ENCODE peak calls at places on chromosomes 1 and 21, in ten cellular contexts. One of them, this sample, is unnamed.
A peak's percentile ranks its signal among the peaks of the same experiment; 100 is the strongest.

GRCh38 chr1:163166886-163167555 is 35.7 kb downstream of the RGS5 start:
- DNase-seq in HT1080: peak; percentile 43
- DNase-seq in trophoblast cell: no peak
- DNase-seq in AG08395: no peak
- DNase-seq in activated CD8-positive, alpha-beta memory T cell treated with anti-CD3 and anti-CD28 coated beads for 48 hours: no peak
- DNase-seq in Daoy: peak; percentile 24
- DNase-seq in CD4-positive, alpha-beta T cell: no peak
- DNase-seq in astrocyte of the cerebellum: no peak
- DNase-seq in left lobe of liver: no peak
- DNase-seq in occipital lobe: no peak
- DNase-seq in this sample: no peak

GRCh38 chr1:167090289-167090942 is at the start of gene GPA33:
- DNase-seq in HT1080: no peak
- DNase-seq in trophoblast cell: no peak
- DNase-seq in AG08395: no peak
- DNase-seq in activated CD8-positive, alpha-beta memory T cell treated with anti-CD3 and anti-CD28 coated beads for 48 hours: no peak
- DNase-seq in Daoy: no peak
- DNase-seq in CD4-positive, alpha-beta T cell: peak; percentile 51
- DNase-seq in astrocyte of the cerebellum: no peak
- DNase-seq in left lobe of liver: no peak
- DNase-seq in occipital lobe: no peak
- DNase-seq in this sample: no peak

GRCh38 chr1:29803486-29803885 is 567.2 kb downstream of the PTPRU start:
- DNase-seq in HT1080: no peak
- DNase-seq in trophoblast cell: no peak
- DNase-seq in AG08395: no peak
- DNase-seq in activated CD8-positive, alpha-beta memory T cell treated with anti-CD3 and anti-CD28 coated beads for 48 hours: no peak
- DNase-seq in Daoy: no peak
- DNase-seq in CD4-positive, alpha-beta T cell: no peak
- DNase-seq in astrocyte of the cerebellum: no peak
- DNase-seq in left lobe of liver: no peak
- DNase-seq in occipital lobe: no peak
- DNase-seq in this sample: no peak

GRCh38 chr1:78641558-78641957 is 8.1 kb upstream of the IFI44 start:
- DNase-seq in HT1080: no peak
- DNase-seq in trophoblast cell: no peak
- DNase-seq in AG08395: no peak
- DNase-seq in activated CD8-positive, alpha-beta memory T cell treated with anti-CD3 and anti-CD28 coated beads for 48 hours: no peak
- DNase-seq in Daoy: no peak
- DNase-seq in CD4-positive, alpha-beta T cell: no peak
- DNase-seq in astrocyte of the cerebellum: no peak
- DNase-seq in left lobe of liver: no peak
- DNase-seq in occipital lobe: no peak
- DNase-seq in this sample: no peak

GRCh38 chr1:18642278-18643095 is 11.8 kb downstream of the PAX7 start:
- DNase-seq in HT1080: no peak
- DNase-seq in trophoblast cell: no peak
- DNase-seq in AG08395: no peak
- DNase-seq in activated CD8-positive, alpha-beta memory T cell treated with anti-CD3 and anti-CD28 coated beads for 48 hours: no peak
- DNase-seq in Daoy: peak; percentile 16
- DNase-seq in CD4-positive, alpha-beta T cell: no peak
- DNase-seq in astrocyte of the cerebellum: no peak
- DNase-seq in left lobe of liver: no peak
- DNase-seq in occipital lobe: no peak
- DNase-seq in this sample: no peak

GRCh38 chr1:201500670-201501120 is 6.2 kb downstream of the CSRP1 start:
- DNase-seq in HT1080: no peak
- DNase-seq in trophoblast cell: no peak
- DNase-seq in AG08395: no peak
- DNase-seq in activated CD8-positive, alpha-beta memory T cell treated with anti-CD3 and anti-CD28 coated beads for 48 hours: no peak
- DNase-seq in Daoy: no peak
- DNase-seq in CD4-positive, alpha-beta T cell: no peak
- DNase-seq in astrocyte of the cerebellum: no peak
- DNase-seq in left lobe of liver: peak; percentile 70
- DNase-seq in occipital lobe: no peak
- DNase-seq in this sample: no peak

GRCh38 chr1:225911207-225912130 is 12.6 kb downstream of the PYCR2 start:
- DNase-seq in HT1080: peak; percentile 44
- DNase-seq in trophoblast cell: peak; percentile 16
- DNase-seq in AG08395: peak; percentile 67
- DNase-seq in activated CD8-positive, alpha-beta memory T cell treated with anti-CD3 and anti-CD28 coated beads for 48 hours: peak; percentile 74
- DNase-seq in Daoy: no peak
- DNase-seq in CD4-positive, alpha-beta T cell: peak; percentile 52
- DNase-seq in astrocyte of the cerebellum: no peak
- DNase-seq in left lobe of liver: peak; percentile 72
- DNase-seq in occipital lobe: peak; percentile 10
- DNase-seq in this sample: no peak

GRCh38 chr1:165173818-165174217 is 182.7 kb downstream of the LMX1A start:
- DNase-seq in HT1080: no peak
- DNase-seq in trophoblast cell: no peak
- DNase-seq in AG08395: no peak
- DNase-seq in activated CD8-positive, alpha-beta memory T cell treated with anti-CD3 and anti-CD28 coated beads for 48 hours: no peak
- DNase-seq in Daoy: no peak
- DNase-seq in CD4-positive, alpha-beta T cell: no peak
- DNase-seq in astrocyte of the cerebellum: no peak
- DNase-seq in left lobe of liver: peak; percentile 79
- DNase-seq in occipital lobe: no peak
- DNase-seq in this sample: no peak

GRCh38 chr1:46098043-46098712 is 34.3 kb downstream of the PIK3R3 start:
- DNase-seq in HT1080: no peak
- DNase-seq in trophoblast cell: no peak
- DNase-seq in AG08395: no peak
- DNase-seq in activated CD8-positive, alpha-beta memory T cell treated with anti-CD3 and anti-CD28 coated beads for 48 hours: no peak
- DNase-seq in Daoy: no peak
- DNase-seq in CD4-positive, alpha-beta T cell: no peak
- DNase-seq in astrocyte of the cerebellum: no peak
- DNase-seq in left lobe of liver: no peak
- DNase-seq in occipital lobe: no peak
- DNase-seq in this sample: no peak

GRCh38 chr1:147527941-147528936 is 13.1 kb upstream of the BCL9 start:
- DNase-seq in HT1080: no peak
- DNase-seq in trophoblast cell: no peak
- DNase-seq in AG08395: no peak
- DNase-seq in activated CD8-positive, alpha-beta memory T cell treated with anti-CD3 and anti-CD28 coated beads for 48 hours: no peak
- DNase-seq in Daoy: no peak
- DNase-seq in CD4-positive, alpha-beta T cell: no peak
- DNase-seq in astrocyte of the cerebellum: no peak
- DNase-seq in left lobe of liver: no peak
- DNase-seq in occipital lobe: no peak
- DNase-seq in this sample: no peak

GRCh38 chr1:178371236-178371635 is 125.5 kb downstream of the CLEC20A start:
- DNase-seq in HT1080: no peak
- DNase-seq in trophoblast cell: no peak
- DNase-seq in AG08395: peak; percentile 20
- DNase-seq in activated CD8-positive, alpha-beta memory T cell treated with anti-CD3 and anti-CD28 coated beads for 48 hours: no peak
- DNase-seq in Daoy: no peak
- DNase-seq in CD4-positive, alpha-beta T cell: no peak
- DNase-seq in astrocyte of the cerebellum: peak; percentile 32
- DNase-seq in left lobe of liver: no peak
- DNase-seq in occipital lobe: no peak
- DNase-seq in this sample: no peak

GRCh38 chr21:45615145-45615711 is 28.3 kb upstream of the PCBP3 start:
- DNase-seq in HT1080: peak; percentile 44
- DNase-seq in trophoblast cell: no peak
- DNase-seq in AG08395: no peak
- DNase-seq in activated CD8-positive, alpha-beta memory T cell treated with anti-CD3 and anti-CD28 coated beads for 48 hours: peak; percentile 50
- DNase-seq in Daoy: peak; percentile 85
- DNase-seq in CD4-positive, alpha-beta T cell: peak; percentile 95
- DNase-seq in astrocyte of the cerebellum: no peak
- DNase-seq in left lobe of liver: no peak
- DNase-seq in occipital lobe: no peak
- DNase-seq in this sample: no peak

GRCh38 chr1:169694304-169694703 is 17.1 kb downstream of the SELL start:
- DNase-seq in HT1080: no peak
- DNase-seq in trophoblast cell: no peak
- DNase-seq in AG08395: no peak
- DNase-seq in activated CD8-positive, alpha-beta memory T cell treated with anti-CD3 and anti-CD28 coated beads for 48 hours: no peak
- DNase-seq in Daoy: no peak
- DNase-seq in CD4-positive, alpha-beta T cell: peak; percentile 48
- DNase-seq in astrocyte of the cerebellum: no peak
- DNase-seq in left lobe of liver: no peak
- DNase-seq in occipital lobe: no peak
- DNase-seq in this sample: no peak

GRCh38 chr1:33337994-33338494 is 17.1 kb upstream of the A3GALT2 start:
- DNase-seq in HT1080: no peak
- DNase-seq in trophoblast cell: no peak
- DNase-seq in AG08395: peak; percentile 36
- DNase-seq in activated CD8-positive, alpha-beta memory T cell treated with anti-CD3 and anti-CD28 coated beads for 48 hours: no peak
- DNase-seq in Daoy: no peak
- DNase-seq in CD4-positive, alpha-beta T cell: no peak
- DNase-seq in astrocyte of the cerebellum: no peak
- DNase-seq in left lobe of liver: no peak
- DNase-seq in occipital lobe: no peak
- DNase-seq in this sample: no peak

GRCh38 chr21:42844411-42845113 is 34.8 kb downstream of the WDR4 start:
- DNase-seq in HT1080: no peak
- DNase-seq in trophoblast cell: no peak
- DNase-seq in AG08395: no peak
- DNase-seq in activated CD8-positive, alpha-beta memory T cell treated with anti-CD3 and anti-CD28 coated beads for 48 hours: no peak
- DNase-seq in Daoy: no peak
- DNase-seq in CD4-positive, alpha-beta T cell: no peak
- DNase-seq in astrocyte of the cerebellum: no peak
- DNase-seq in left lobe of liver: peak; percentile 86
- DNase-seq in occipital lobe: no peak
- DNase-seq in this sample: no peak

GRCh38 chr21:35204850-35205564 is 155.9 kb upstream of the RUNX1 start:
- DNase-seq in HT1080: no peak
- DNase-seq in trophoblast cell: no peak
- DNase-seq in AG08395: peak; percentile 74
- DNase-seq in activated CD8-positive, alpha-beta memory T cell treated with anti-CD3 and anti-CD28 coated beads for 48 hours: no peak
- DNase-seq in Daoy: peak; percentile 96
- DNase-seq in CD4-positive, alpha-beta T cell: no peak
- DNase-seq in astrocyte of the cerebellum: no peak
- DNase-seq in left lobe of liver: no peak
- DNase-seq in occipital lobe: peak; percentile 42
- DNase-seq in this sample: no peak

GRCh38 chr1:88737338-88737927 is 53.4 kb downstream of the PKN2 start:
- DNase-seq in HT1080: no peak
- DNase-seq in trophoblast cell: no peak
- DNase-seq in AG08395: no peak
- DNase-seq in activated CD8-positive, alpha-beta memory T cell treated with anti-CD3 and anti-CD28 coated beads for 48 hours: no peak
- DNase-seq in Daoy: no peak
- DNase-seq in CD4-positive, alpha-beta T cell: no peak
- DNase-seq in astrocyte of the cerebellum: no peak
- DNase-seq in left lobe of liver: no peak
- DNase-seq in occipital lobe: no peak
- DNase-seq in this sample: no peak

This sample was measured in Caki2.